ENCODE peak calls at places on chromosome 22, in nine cellular contexts. T is cardiac muscle cell, S is heart left ventricle, A is lung, P is upper lobe of right lung, Q is left lung, X is kidney, F is MG63, O is neural progenitor cell. Y is an unnamed sample.
A peak's percentile ranks its signal among the peaks of the same experiment; 100 is the strongest.

GRCh38 chr22:23533328-23533762 is 46.7 kb downstream of the IGLL1 start:
- DNase-seq in T (peak; percentile 61), S (no peak), A (no peak), P (peak; percentile 63), Q (peak; percentile 29), X (peak; percentile 61), F (no peak), O (peak; percentile 91), Y (peak; percentile 92)

GRCh38 chr22:40414838-40415505 is 44.6 kb downstream of the SGSM3 start:
- DNase-seq in T (no peak), S (no peak), A (no peak), P (no peak), Q (peak; percentile 31), X (peak; percentile 73), F (no peak), O (no peak), Y (peak; percentile 63)

GRCh38 chr22:32623943-32624342 is 149.3 kb downstream of the FBXO7 start:
- DNase-seq in T (peak; percentile 92), S (no peak), A (peak; percentile 60), P (no peak), Q (no peak), X (peak; percentile 82), F (peak; percentile 58), O (no peak), Y (no peak)

GRCh38 chr22:33577862-33578411 is 342.3 kb downstream of the LARGE1 start:
- DNase-seq in T (no peak), S (no peak), A (no peak), P (no peak), Q (no peak), X (no peak), F (no peak), O (no peak), Y (no peak)

GRCh38 chr22:33467718-33468117 is 409.5 kb upstream of the SYN3 start:
- DNase-seq in T (no peak), S (no peak), A (no peak), P (no peak), Q (no peak), X (no peak), F (no peak), O (no peak), Y (peak; percentile 35)

GRCh38 chr22:49503896-49504521 is 323.7 kb downstream of the BRD1 start:
- DNase-seq in T (no peak), S (no peak), A (no peak), P (no peak), Q (peak; percentile 15), X (no peak), F (no peak), O (no peak), Y (no peak)

GRCh38 chr22:34975721-34976120 is 90.2 kb upstream of the ISX start:
- DNase-seq in T (no peak), S (no peak), A (no peak), P (no peak), Q (no peak), X (no peak), F (no peak), O (peak; percentile 33), Y (no peak)

GRCh38 chr22:49462795-49463194 is 364.9 kb downstream of the BRD1 start:
- DNase-seq in T (no peak), S (no peak), A (no peak), P (no peak), Q (no peak), X (no peak), F (no peak), O (no peak), Y (no peak)

GRCh38 chr22:22748297-22748743 is 103.9 kb downstream of the GGTLC2 start:
- DNase-seq in T (peak; percentile 74), S (peak; percentile 34), A (peak; percentile 50), P (no peak), Q (no peak), X (no peak), F (peak; percentile 14), O (peak; percentile 44), Y (peak; percentile 49)

GRCh38 chr22:21070690-21071615 is 25.2 kb downstream of the LRRC74B start:
- DNase-seq in T (no peak), S (no peak), A (no peak), P (no peak), Q (no peak), X (no peak), F (no peak), O (no peak), Y (peak; percentile 44)

GRCh38 chr22:24106385-24107381 is 74.6 kb upstream of the SUSD2 start:
- DNase-seq in T (no peak), S (no peak), A (no peak), P (no peak), Q (no peak), X (no peak), F (no peak), O (peak; percentile 20), Y (peak; percentile 59)

GRCh38 chr22:21759631-21760030 is 24.0 kb upstream of the YPEL1 start:
- DNase-seq in T (no peak), S (no peak), A (no peak), P (no peak), Q (no peak), X (no peak), F (no peak), O (no peak), Y (no peak)

GRCh38 chr22:48886604-48887393 is 940.9 kb downstream of the BRD1 start:
- DNase-seq in T (no peak), S (no peak), A (no peak), P (peak; percentile 53), Q (peak; percentile 12), X (peak; percentile 65), F (no peak), O (no peak), Y (no peak)

GRCh38 chr22:40107756-40108437 is 69.8 kb upstream of the TNRC6B start:
- DNase-seq in T (peak; percentile 39), S (peak; percentile 16), A (no peak), P (no peak), Q (no peak), X (no peak), F (peak; percentile 50), O (no peak), Y (no peak)

DNA sequence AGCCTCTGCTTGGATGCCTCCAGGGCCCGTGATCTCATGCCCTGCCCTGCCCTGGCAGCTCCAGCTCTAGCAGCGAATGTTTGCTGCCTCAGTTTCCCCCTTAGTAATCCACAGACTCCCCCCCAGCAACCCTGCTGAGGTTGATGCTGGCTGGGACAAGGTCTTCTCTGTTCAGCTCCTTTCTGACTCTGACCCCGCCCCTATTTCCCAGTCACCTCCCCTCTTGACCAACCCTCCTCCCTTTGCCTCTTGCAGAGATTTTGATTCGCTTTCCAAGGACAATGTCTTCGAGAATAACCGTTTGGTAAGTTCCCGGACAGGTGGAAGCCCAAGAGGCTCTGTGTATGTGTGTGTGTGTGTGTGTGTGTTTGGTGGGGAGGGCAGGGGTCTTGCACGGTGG is 5.6 kb downstream of the MICALL1 start:
- DNase-seq in T (no peak), S (no peak), A (no peak), P (no peak), Q (no peak), X (no peak), F (no peak), O (no peak), Y (no peak)
- H3K4me3 ChIP-seq in T (no peak overlapping the region), S (no peak overlapping the region), A (no peak overlapping the region), P (no peak overlapping the region), Q (no peak overlapping the region), X (no peak overlapping the region), F (no peak overlapping the region), O (no peak overlapping the region), Y (no peak overlapping the region)

GRCh38 chr22:38422615-38423511 is 32.1 kb downstream of the KCNJ4 start:
- DNase-seq in T (no peak), S (no peak), A (no peak), P (no peak), Q (no peak), X (peak; percentile 84), F (no peak), O (no peak), Y (peak; percentile 83)

GRCh38 chr22:38426628-38427027 is 28.4 kb downstream of the KCNJ4 start:
- DNase-seq in T (no peak), S (no peak), A (no peak), P (no peak), Q (no peak), X (no peak), F (no peak), O (no peak), Y (peak; percentile 65)

GRCh38 chr22:38420734-38421133 is 34.3 kb downstream of the KCNJ4 start:
- DNase-seq in T (no peak), S (no peak), A (no peak), P (no peak), Q (no peak), X (no peak), F (no peak), O (no peak), Y (no peak)

GRCh38 chr22:38424525-38425080 is 30.4 kb downstream of the KCNJ4 start:
- DNase-seq in T (no peak), S (no peak), A (no peak), P (no peak), Q (no peak), X (no peak), F (no peak), O (no peak), Y (no peak)

GRCh38 chr22:38423512-38424503 is 31.2 kb downstream of the KCNJ4 start:
- DNase-seq in T (no peak), S (no peak), A (no peak), P (no peak), Q (no peak), X (peak; percentile 76), F (no peak), O (no peak), Y (no peak)
- H3K4me3 ChIP-seq in T (no peak overlapping the region), S (no peak overlapping the region), A (no peak overlapping the region), P (no peak overlapping the region), Q (no peak overlapping the region), X (no peak overlapping the region), F (no peak overlapping the region), O (no peak overlapping the region), Y (no peak overlapping the region)

DNA sequence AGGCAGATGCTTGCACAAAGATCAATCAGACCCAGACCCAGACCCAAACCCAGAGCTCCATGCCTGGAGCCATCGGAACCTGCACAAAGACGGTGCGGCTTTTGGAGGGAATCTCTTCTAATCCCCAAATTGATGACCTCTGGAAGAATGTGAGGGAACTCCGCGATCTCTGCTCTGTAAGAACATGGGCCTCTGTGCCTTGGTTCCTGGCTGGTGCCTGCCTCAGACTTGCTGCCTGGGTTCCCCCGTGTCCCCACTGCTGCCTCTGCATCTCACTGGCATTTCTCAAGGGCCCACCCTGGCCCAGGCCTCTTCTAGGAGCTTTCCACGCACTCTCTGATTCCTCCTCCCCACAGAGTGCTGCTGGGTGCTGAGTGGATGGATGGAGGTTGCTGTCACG is 1044.4 kb downstream of the TBC1D22A start:
- DNase-seq in T (no peak), S (no peak), A (no peak), P (no peak), Q (no peak), X (no peak), F (no peak), O (no peak), Y (no peak)
- H3K4me3 ChIP-seq in T (no peak overlapping the region), S (no peak overlapping the region), A (no peak overlapping the region), P (no peak overlapping the region), Q (no peak overlapping the region), X (no peak overlapping the region), F (no peak overlapping the region), O (no peak overlapping the region), Y (no peak overlapping the region)

DNA sequence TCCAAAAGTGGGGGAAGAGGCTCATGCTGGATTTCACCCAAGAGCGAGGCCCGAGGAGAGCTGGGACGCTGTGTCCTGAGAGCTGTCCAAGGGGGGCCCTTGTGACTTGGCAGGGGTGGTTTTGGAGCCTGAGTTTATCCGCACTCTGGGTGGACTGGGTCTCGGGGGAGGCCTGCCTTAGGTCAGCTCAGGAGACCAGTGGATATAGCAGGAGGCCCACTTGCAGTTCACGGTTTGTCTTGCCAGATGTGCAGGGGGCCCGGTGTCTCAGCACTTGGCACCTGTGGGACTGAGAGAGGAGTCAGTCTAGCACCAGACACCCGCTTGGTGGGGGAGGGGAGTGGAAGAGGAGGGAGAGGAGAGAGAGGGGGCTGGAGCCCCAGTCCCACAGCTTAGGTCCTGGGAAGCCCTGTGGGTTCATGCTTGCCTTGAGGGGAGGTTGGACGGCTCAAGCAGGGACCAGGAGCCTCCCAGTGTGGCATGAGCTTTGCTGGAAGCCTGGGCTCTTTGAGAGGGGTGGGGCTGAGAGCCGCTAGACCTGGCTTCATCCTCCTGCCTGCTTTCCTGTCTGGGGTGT is 33.4 kb downstream of the PARVB start:
- DNase-seq in T (peak; percentile 55), S (peak; percentile 71), A (no peak), P (no peak), Q (no peak), X (no peak), F (no peak), O (no peak), Y (no peak)
- H3K4me3 ChIP-seq in T (no peak overlapping the region), S (no peak overlapping the region), A (no peak overlapping the region), P (no peak overlapping the region), Q (no peak overlapping the region), X (no peak overlapping the region), F (no peak overlapping the region), O (no peak overlapping the region), Y (no peak overlapping the region)